ENCODE peak calls at places on chromosomes 12 and 14, in eight cellular contexts. A is neural progenitor cell, E is Peyer's patch, S is breast epithelium, Y is left ventricle myocardium inferior, G is stomach, L is thyroid gland, R is colonic mucosa. U is an unnamed sample.

GRCh38 chr14:100851946-100852620 is 26.2 kb downstream of the MEG3 start:
- DNase-seq in A (no peak), G (no peak), E (no peak), S (no peak), L (no peak), Y (no peak), R (no peak), U (no peak)

GRCh38 chr12:497501-498160 is 37.9 kb downstream of the B4GALNT3 start:
- DNase-seq in L (peak), E (no peak), S (no peak), G (peak), Y (no peak), R (no peak), A (peak), U (no peak)

GRCh38 chr12:14410841-14411569 is 45.5 kb downstream of the ATF7IP start:
- DNase-seq in L (no peak), R (no peak), G (no peak), A (no peak), S (no peak), Y (no peak), E (no peak), U (no peak)

GRCh38 chr12:13100882-13101769 is 2.3 kb downstream of the GSG1 start:
- DNase-seq in L (peak), R (peak), G (peak), Y (peak), E (peak), S (peak), A (peak), U (peak)

GRCh38 chr12:991350-992278 is 591 bp downstream of the ERC1 start:
- DNase-seq in Y (no peak), A (peak), E (peak), S (peak), G (no peak), L (peak), R (no peak), U (peak)

GRCh38 chr14:95254356-95254755 is 65.4 kb downstream of the CLMN start:
- DNase-seq in L (no peak), E (no peak), G (no peak), R (no peak), A (no peak), S (no peak), Y (no peak), U (no peak)

GRCh38 chr12:109753959-109754358 is 40.3 kb downstream of the FAM222A start:
- DNase-seq in Y (no peak), L (no peak), E (no peak), A (no peak), R (no peak), G (peak), S (no peak), U (no peak)

GRCh38 chr12:131826064-131826928 is 1.9 kb upstream of the MMP17 start:
- DNase-seq in S (no peak), Y (no peak), G (no peak), A (no peak), E (no peak), L (no peak), R (no peak), U (no peak)

GRCh38 chr12:59595097-59595496 is 732 bp upstream of the SLC16A7 start:
- DNase-seq in L (no peak), S (no peak), R (no peak), Y (no peak), A (no peak), E (no peak), G (no peak), U (no peak)

GRCh38 chr12:128813883-128814282 is 9.9 kb downstream of the SLC15A4 start:
- DNase-seq in E (no peak), Y (no peak), A (no peak), G (peak), L (no peak), R (no peak), S (no peak), U (no peak)

GRCh38 chr12:64739778-64740177 is 19.4 kb downstream of the GNS start:
- DNase-seq in E (no peak), L (no peak), S (no peak), G (no peak), A (no peak), R (no peak), Y (no peak), U (no peak)

GRCh38 chr12:111056618-111057521 is 136.5 kb upstream of the MYL2 start:
- DNase-seq in E (peak), R (no peak), Y (no peak), G (no peak), S (no peak), L (no peak), A (no peak), U (no peak)

GRCh38 chr12:27964123-27964522 is 8.4 kb downstream of the PTHLH start:
- DNase-seq in Y (no peak), R (no peak), G (no peak), S (no peak), E (no peak), A (no peak), L (no peak), U (no peak)

GRCh38 chr14:58639842-58640484 is 2.2 kb downstream of the DACT1 start:
- DNase-seq in L (peak), G (no peak), Y (no peak), A (peak), R (peak), S (no peak), E (no peak), U (no peak)

GRCh38 chr14:59297070-59297766 is 108.8 kb downstream of the DAAM1 start:
- DNase-seq in S (no peak), G (no peak), R (no peak), L (no peak), Y (no peak), A (no peak), E (no peak), U (no peak)

GRCh38 chr14:73764881-73765280 is 50.7 kb upstream of the PNMA1 start:
- DNase-seq in Y (peak), E (peak), L (peak), A (no peak), R (peak), G (peak), S (peak), U (no peak)

GRCh38 chr14:34113991-34114390 is 163.1 kb upstream of the EGLN3 start:
- DNase-seq in Y (no peak), G (no peak), L (no peak), R (no peak), A (no peak), S (no peak), E (no peak), U (no peak)

GRCh38 chr12:95571369-95571768 is 20.1 kb upstream of the USP44 start:
- DNase-seq in E (no peak), L (no peak), A (no peak), R (no peak), G (no peak), S (no peak), Y (no peak), U (no peak)

GRCh38 chr12:39623919-39624318 is 4.3 kb upstream of the ABCD2 start:
- DNase-seq in S (no peak), R (no peak), G (no peak), L (no peak), E (no peak), A (no peak), Y (no peak), U (no peak)

GRCh38 chr14:57848353-57848752 is 17.5 kb downstream of the SLC35F4 start:
- DNase-seq in L (no peak), S (no peak), A (no peak), R (no peak), G (no peak), Y (no peak), E (no peak), U (no peak)

GRCh38 chr14:69991422-69991821 is 112.2 kb downstream of the SMOC1 start:
- DNase-seq in S (no peak), L (no peak), G (no peak), E (no peak), Y (no peak), R (no peak), A (no peak), U (no peak)

GRCh38 chr14:69992564-69992963 is 113.3 kb downstream of the SMOC1 start:
- DNase-seq in Y (no peak), R (no peak), L (no peak), S (no peak), E (no peak), A (no peak), G (no peak), U (no peak)

GRCh38 chr14:69996197-69996596 is 117.0 kb downstream of the SMOC1 start:
- DNase-seq in G (no peak), L (no peak), Y (no peak), E (no peak), S (no peak), R (no peak), A (no peak), U (no peak)

GRCh38 chr14:69994002-69994401 is 114.8 kb downstream of the SMOC1 start:
- DNase-seq in G (no peak), S (no peak), E (no peak), R (no peak), A (no peak), Y (no peak), L (no peak), U (no peak)

DNA sequence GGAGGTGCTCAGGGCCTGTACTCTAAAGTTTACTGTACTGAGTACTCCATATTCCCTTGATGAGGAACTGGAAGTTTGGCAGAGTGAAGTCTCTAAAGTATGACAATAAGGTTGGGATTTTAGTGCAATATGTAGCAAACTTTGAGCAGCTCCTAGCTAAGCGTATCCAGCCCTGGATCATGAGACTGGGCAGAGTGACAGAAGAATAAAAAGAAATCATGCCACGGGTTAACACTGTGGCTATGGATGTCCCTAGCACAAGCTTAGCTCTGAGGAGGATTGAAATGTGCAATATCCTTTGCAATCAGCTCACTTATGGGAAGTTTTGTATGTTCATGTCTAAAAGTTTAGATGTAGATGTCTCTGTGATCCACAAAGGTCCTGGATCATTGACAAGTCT is 114.1 kb downstream of the SMOC1 start:
- DNase-seq in R (no peak), L (no peak), E (no peak), A (no peak), G (no peak), Y (no peak), S (no peak), U (no peak)
- TF ChIP-seq CTCF in R (no peak), L (no peak), E (no peak), A (no peak), G (no peak), Y (no peak), S (no peak), U (no peak)

GRCh38 chr14:54533100-54533499 is 23.4 kb downstream of the CGRRF1 start:
- DNase-seq in Y (no peak), R (no peak), E (no peak), S (no peak), G (no peak), A (peak), L (no peak), U (no peak)

GRCh38 chr14:54528973-54529372 is 19.3 kb downstream of the CGRRF1 start:
- DNase-seq in S (no peak), G (no peak), Y (no peak), R (no peak), A (no peak), E (no peak), L (no peak), U (no peak)

GRCh38 chr14:54529811-54530210 is 20.1 kb downstream of the CGRRF1 start:
- DNase-seq in E (no peak), L (no peak), A (no peak), S (no peak), Y (no peak), G (no peak), R (peak), U (no peak)

GRCh38 chr14:54535126-54535525 is 25.4 kb downstream of the CGRRF1 start:
- DNase-seq in L (no peak), E (no peak), S (no peak), Y (no peak), R (no peak), G (no peak), A (no peak), U (no peak)

DNA sequence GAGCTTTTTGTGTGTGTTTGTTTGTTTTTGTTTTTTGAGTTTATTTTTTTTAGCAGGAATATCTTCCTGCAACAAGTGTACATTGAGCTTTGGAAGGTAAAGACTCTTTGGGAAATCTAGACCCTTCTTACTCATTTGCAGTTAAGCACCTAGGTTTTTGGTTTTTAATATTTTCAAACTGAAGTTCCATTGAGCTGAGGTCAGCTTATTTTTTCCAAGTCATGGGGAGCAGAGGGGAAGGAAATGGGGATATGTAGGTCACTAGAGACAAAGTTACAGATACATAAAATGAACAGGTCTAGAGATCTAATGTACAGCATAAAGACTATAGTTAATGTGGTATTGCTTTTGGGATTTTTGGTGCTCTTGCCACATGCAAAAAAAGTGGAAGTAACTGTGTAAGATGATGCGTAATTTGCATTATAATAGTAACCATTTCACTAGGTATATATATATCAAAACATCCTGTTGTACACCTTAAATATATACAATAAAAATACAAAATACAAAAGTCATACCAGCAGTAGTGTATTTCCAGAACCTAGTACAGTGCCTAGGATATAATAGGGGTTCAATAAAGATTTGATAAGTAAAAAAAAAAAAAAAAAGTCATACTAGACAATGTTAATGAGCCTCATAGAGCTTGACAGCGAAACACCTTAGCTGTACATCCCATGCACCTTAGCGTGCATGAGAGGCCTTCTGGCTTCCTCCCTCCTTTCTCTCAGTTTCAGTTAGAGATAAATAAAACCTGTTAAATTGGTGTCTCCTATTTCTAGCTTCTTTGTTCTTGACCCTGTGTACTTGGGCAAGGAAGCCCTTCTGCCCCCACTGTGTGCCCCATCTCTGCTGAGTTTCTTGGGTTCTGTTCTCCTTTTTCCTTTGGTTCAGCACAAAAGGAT is 22.7 kb downstream of the CGRRF1 start:
- DNase-seq in Y (no peak), L (no peak), E (no peak), A (no peak), R (no peak), G (no peak), S (no peak), U (no peak)
- H3K4me3 ChIP-seq in Y (no peak), L (no peak), E (no peak), A (no peak), R (no peak), G (no peak), S (no peak), U (no peak)

GRCh38 chr14:102507891-102508312 is 1.7 kb downstream of the ANKRD9 start:
- DNase-seq in L (no peak), G (no peak), R (no peak), E (no peak), Y (no peak), A (no peak), S (no peak), U (no peak)
- H3K27ac ChIP-seq in L (no peak), G (peak), R (peak), E (peak), Y (peak), A (no peak), S (no peak), U (peak)

DNA sequence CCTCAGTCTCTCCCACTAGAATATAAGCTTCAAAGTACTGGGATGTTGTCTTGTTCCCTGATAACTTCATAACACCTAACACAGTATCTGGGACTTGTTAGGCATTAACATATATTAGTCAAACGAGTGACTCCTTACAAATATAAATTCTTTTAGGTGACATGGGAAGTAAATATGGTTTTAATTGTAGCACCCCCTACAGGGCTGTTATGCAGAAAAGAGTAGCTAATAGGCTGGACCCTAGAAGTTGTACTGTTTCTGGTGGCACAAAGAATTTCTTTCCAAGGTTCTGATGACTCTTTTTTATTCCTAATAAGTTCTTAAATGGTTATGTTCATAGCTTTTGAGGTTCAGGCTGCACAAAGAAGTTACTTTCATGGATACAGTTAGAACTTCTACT is 29.8 kb downstream of the GPATCH2L start:
- DNase-seq in R (no peak), A (no peak), Y (no peak), S (no peak), E (no peak), L (no peak), G (no peak), U (no peak)
- TF ChIP-seq CTCF in R (no peak), A (peak), Y (peak), S (no peak), E (no peak), L (no peak), G (no peak), U (no peak)

GRCh38 chr14:103056322-103057027 is 874 bp downstream of the CDC42BPB start:
- DNase-seq in Y (peak), L (peak), G (peak), R (peak), E (no peak), A (peak), S (no peak), U (no peak)
- H3K4me3 ChIP-seq in Y (peak), L (peak), G (peak), R (peak), E (peak), A (peak), S (peak), U (peak)

DNA sequence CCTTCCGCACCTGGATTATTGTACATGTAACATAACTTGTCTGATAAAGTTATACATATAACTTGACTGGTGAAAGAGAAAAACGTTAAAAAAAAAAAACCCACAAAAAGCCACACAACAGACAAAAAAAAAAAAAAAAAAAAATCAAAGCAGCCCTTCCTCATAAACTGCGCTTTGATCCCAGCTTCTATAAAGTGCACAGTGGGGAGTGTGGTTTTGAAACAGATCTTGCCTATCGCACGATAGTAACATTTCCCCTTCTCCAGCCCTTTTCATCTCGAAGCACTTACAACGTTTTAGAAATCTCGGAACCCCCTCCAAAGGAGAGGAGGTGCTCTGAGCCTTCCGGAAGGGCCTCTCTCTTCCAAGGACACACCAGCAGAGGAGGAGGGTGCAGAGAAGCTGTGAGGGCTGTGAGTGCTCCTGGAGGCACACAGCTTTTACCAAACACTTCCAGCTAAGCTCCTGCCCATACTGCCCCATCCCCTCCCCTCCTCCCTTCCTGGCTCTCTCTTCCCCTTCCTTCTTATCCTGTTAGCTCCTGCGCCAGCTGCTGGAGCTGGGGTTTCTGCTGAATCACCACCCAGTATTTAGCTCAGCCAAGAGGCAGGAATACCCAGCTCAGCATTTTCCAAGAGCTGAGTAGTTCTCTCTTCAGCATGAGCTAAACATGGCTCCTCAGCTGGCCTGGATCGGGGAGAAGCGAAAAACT is 28.4 kb downstream of the SLC7A8 start:
- DNase-seq in L (peak), A (peak), Y (peak), G (peak), E (no peak), R (peak), S (peak), U (peak)
- H3K27ac ChIP-seq in L (peak), A (peak), Y (peak), G (peak), E (peak), R (peak), S (peak), U (peak)

DNA sequence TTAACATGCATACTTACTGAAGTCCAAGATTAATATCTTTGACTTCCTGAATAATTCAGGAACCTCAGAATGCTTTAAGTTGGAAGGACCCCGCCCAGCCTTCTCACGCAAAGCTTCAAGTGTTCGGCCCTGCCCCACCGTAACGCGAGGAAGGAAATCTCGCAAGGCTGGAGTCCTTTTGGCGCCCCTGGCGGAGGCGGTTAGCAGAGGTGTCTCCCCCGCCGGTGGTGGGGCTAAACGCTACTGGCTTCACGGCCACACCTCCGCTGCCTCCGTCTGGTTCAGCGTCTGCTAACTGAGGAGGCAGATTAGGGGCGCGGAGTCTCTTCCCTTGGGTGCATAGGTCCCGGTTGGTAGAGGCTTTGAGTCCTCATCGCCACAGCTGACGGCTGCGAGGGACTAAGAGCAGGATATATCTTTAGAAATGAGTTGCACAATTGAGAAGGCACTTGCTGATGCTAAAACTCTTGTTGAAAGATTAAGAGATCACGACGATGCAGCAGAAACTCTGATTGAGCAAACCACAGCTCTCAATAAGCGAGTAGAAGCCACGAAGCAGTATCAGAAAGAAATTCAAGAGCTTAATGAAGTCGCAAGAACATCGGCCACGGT is 21.9 kb downstream of the SPATS2 start:
- DNase-seq in G (peak), Y (peak), A (peak), L (peak), R (peak), E (peak), S (no peak), U (no peak)
- TF ChIP-seq CTCF in G (no peak), Y (no peak), A (peak), L (no peak), R (no peak), E (peak), S (no peak), U (no peak)